ENCODE peak calls at places on chromosomes 11 and 22, in four cellular contexts. H is GM23248, J is neural progenitor cell, Q is GM23338. E is an unnamed sample.

GRCh38 chr11:119722281-119722794 is 6.7 kb downstream of the NECTIN1 start:
- DNase-seq in J (no peak), Q (peak), H (no peak), E (no peak)

GRCh38 chr11:36012979-36013378 is 69.1 kb downstream of the LDLRAD3 start:
- DNase-seq in H (peak), Q (no peak), J (no peak), E (no peak)

GRCh38 chr11:69212121-69213110 is 56.7 kb downstream of the SMIM38 start:
- DNase-seq in H (no peak), J (peak), Q (peak), E (no peak)

GRCh38 chr11:111351374-111352081 is 27.5 kb downstream of the POU2AF1 start:
- DNase-seq in H (no peak), J (no peak), Q (no peak), E (no peak)

GRCh38 chr11:73217131-73217809 is 811 bp upstream of the P2RY2 start:
- DNase-seq in J (peak), H (no peak), Q (peak), E (no peak)

GRCh38 chr11:111046291-111046690 is 199.2 kb upstream of the POU2AF2 start:
- DNase-seq in Q (no peak), H (peak), J (no peak), E (no peak)

GRCh38 chr11:111941963-111942362 is 4.8 kb downstream of the DIXDC1 start:
- DNase-seq in H (peak), J (no peak), Q (no peak), E (no peak)

GRCh38 chr11:120828847-120829246 is 195.1 kb upstream of the TBCEL start:
- DNase-seq in J (no peak), Q (no peak), H (no peak), E (no peak)

GRCh38 chr11:134244593-134244992 is 8.6 kb downstream of the THYN1 start:
- DNase-seq in Q (peak), J (peak), H (peak), E (peak)

GRCh38 chr11:11451501-11452005 is 98.5 kb upstream of the CSNK2A3 start:
- DNase-seq in Q (no peak), H (no peak), J (no peak), E (no peak)

GRCh38 chr22:32800158-32800557 is 1.3 kb upstream of the TIMP3 start:
- DNase-seq in H (peak), J (no peak), Q (no peak), E (no peak)

GRCh38 chr11:107439586-107440201 is 17.9 kb downstream of the CWF19L2 start:
- DNase-seq in H (no peak), J (no peak), Q (no peak), E (no peak)

GRCh38 chr11:70578371-70578770 is 180.0 kb downstream of the CTTN start:
- DNase-seq in Q (no peak), H (no peak), J (no peak), E (no peak)
- TF ChIP-seq EZH2phosphoT487 in Q (no peak), H (no peak), J (no peak), E (no peak)

DNA sequence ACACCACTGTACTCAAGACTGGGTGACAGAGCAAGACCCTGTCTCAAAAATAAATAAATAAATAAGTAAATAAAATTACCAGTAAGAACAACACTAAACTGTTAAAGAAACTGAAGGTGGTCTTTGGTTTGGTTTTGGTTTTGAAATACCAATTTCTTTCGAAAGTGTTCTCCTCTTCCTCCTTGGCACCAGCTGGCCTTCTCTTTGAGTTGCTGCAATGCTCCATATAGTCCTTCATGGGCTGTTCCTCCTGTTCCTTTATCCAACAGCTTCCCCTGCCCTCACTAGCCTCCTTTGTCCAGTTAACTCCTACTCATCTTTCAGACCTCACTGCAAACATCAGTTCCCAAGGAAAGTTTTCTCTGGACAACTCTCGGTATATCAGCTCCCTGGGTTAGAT is 5.0 kb upstream of the UVRAG start:
- DNase-seq in Q (no peak), H (no peak), J (no peak), E (no peak)
- H3K27ac ChIP-seq in Q (no peak), H (no peak), J (no peak), E (no peak)

DNA sequence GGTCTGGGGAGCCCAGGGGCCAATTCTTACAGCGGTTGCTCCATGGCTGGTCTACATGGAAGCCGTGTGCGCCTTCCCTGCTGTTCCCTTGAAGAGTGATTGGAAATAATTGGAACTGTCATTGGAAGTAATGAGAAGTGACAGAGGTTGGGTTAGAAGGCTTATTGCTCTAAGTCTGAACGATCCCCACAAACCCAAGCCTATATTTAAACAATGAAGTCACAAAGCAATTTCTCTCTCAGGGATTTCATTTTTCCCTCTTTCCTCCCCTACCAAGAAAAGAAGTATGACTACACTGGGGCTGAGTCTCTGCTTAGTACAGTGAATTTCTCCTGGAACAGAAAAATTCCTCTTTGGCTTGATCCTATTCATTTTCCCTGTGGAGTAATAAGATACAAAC is 7.8 kb downstream of the CLMP start:
- DNase-seq in Q (no peak), J (no peak), H (peak), E (no peak)
- TF ChIP-seq EZH2phosphoT487 in Q (no peak), J (no peak), H (no peak), E (no peak)

GRCh38 chr11:86749376-86749775 is 51.0 kb upstream of the PRSS23 start:
- DNase-seq in J (peak), Q (peak), H (peak), E (no peak)

GRCh38 chr11:86747801-86748200 is 52.5 kb upstream of the PRSS23 start:
- DNase-seq in J (no peak), H (no peak), Q (no peak), E (no peak)

GRCh38 chr11:86746509-86746908 is 53.8 kb upstream of the PRSS23 start:
- DNase-seq in H (no peak), Q (no peak), J (no peak), E (no peak)

GRCh38 chr11:86749861-86750401 is 50.4 kb upstream of the PRSS23 start:
- DNase-seq in J (no peak), Q (no peak), H (peak), E (no peak)

DNA sequence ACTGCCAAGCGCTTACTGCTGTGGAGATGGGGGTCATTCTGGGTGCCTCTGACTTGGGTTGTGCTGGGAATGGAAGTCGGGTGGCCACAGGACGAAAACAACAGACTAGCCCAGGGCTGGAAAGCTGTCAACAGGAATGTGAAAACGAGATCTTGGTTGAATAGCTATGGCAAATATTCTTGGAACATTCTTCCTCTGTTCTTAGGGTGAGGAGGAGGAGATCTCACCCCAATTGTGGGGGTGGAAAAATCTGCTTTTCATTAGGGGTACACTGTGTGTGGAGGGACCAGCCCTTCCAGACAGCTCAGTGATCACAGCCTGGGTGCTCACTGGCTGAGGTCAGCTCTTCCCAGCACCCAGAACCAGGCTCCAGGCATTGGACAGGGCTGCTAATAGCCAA is 52.0 kb upstream of the PRSS23 start:
- DNase-seq in H (peak), J (no peak), Q (no peak), E (no peak)
- H3K27ac ChIP-seq in H (peak), J (no peak), Q (no peak), E (no peak)

DNA sequence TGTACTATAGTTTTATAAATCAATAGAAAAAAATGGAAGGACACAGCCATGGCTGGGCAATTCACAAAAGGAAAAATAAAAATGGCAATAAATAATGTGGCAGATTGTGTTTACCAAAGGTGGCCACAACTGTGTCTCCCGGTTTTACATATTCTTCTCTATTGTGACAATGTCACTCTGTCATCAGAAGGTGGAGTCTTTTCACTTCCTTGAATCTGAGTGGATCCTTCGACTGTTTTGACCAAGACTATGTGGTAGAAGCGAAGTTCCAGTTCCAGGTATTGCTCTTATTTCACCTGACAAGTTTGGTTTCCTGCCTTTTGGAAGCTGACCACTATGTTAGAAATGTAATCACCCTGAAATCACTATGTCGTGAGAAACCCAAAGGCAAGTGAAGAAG is 31.0 kb upstream of the HSD17B12 start:
- DNase-seq in Q (peak), H (no peak), J (no peak), E (no peak)
- TF ChIP-seq EZH2phosphoT487 in Q (no peak), H (no peak), J (no peak), E (no peak)

DNA sequence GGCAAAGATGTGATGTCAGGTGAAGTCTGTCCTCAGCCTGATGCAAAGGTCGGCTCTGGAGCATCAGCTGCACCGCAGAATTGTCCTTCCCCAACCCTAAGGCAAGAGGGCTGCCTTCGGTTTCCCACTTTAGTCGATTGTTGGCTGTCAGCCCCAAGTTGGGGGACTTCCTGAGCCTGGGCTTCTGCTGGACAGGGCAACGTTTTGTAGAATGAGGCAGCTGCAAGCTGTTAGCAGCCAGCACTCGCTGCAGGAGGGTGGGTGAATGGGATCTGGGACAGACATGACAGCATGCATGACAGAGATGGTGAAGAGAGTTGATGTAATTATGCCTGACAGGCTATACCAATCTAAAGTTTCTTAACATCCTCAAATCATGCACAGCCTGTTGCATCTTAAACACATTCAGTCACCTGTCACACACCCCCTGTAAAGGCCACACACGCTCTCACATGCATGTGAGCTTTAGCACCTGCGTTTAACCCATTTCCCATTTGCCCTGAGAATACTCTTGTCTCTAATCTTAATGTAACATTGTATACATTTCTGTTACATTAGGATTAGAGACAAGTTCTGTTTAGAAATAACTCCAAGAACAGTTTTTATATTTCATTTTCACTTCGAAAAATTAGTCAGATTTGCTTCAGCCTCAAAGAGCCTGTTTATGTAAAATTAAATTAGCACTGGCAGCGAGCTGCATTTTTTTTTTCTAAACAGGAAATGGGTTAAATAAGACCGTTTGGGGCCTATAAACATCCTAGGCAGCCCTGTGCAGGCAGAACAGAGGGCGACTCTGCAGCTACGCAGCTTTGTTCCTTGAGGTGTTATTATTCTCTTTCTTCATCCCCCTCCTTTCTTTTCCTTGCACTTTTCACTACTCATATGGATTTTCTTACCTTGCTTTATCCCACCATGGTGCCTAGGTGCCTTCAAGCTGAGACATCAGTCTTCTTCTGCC is 49.0 kb downstream of the CWC15 start:
- DNase-seq in H (no peak), Q (no peak), J (no peak), E (peak)
- H3K27ac ChIP-seq in H (no peak), Q (no peak), J (no peak), E (peak)

DNA sequence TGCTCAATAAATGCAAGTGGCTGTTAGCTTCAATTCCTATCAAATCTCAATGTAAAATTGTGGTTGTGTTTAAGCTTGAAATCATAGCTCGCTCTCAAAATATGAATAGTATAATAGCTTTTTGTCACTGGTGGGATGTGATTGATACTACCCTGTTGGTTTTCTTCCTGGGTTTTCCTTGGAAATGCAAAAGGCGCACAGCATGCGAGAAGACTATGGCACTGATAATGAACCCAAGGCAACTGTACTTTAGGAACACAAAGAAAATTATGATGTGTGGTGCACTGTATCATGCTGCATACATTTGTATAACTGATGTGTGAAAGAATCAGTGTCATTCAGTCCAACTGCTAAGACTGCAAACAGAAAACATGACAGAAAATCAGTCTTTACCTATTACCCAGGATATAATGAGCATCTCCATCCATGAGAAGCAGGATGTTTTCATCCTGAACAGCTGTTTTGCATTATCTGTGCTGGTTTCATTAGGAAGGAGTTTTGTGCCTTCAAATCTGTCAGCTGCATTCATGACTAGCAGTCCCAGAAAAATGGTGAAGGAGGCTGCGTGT is 101.2 kb downstream of the TRPC6 start:
- DNase-seq in H (no peak), J (no peak), Q (no peak), E (no peak)
- TF ChIP-seq EZH2phosphoT487 in H (no peak), J (no peak), Q (no peak), E (no peak)

E was measured in hepatocyte.